ENCODE peak calls at places on chromosome 9, in four cellular contexts. P is T-helper 1 cell; L is stimulated activated CD4-positive, alpha-beta T cell treated with anti-CD3 and anti-CD28 coated beads, Interleukin-4, amount 100 ng/mL, for 1 hour; Q is activated CD8-positive, alpha-beta memory T cell treated with anti-CD3 and anti-CD28 coated beads for 1 hour. C is an unnamed sample.

GRCh38 chr9:36401179-36401740 is 1.2 kb upstream of the RNF38 start:
- DNase-seq in P (no peak), L (no peak), Q (peak; percentile 30), C (no peak)

GRCh38 chr9:87753313-87753712 is 27.4 kb downstream of the CTSL start:
- DNase-seq in P (no peak), L (no peak), Q (no peak), C (no peak)

GRCh38 chr9:15889555-15889954 is 336.7 kb downstream of the CCDC171 start:
- DNase-seq in P (no peak), L (no peak), Q (no peak), C (no peak)

GRCh38 chr9:33506626-33507370 is 17.3 kb upstream of the ANKRD18B start:
- DNase-seq in P (no peak), L (peak; percentile 6), Q (no peak), C (no peak)

GRCh38 chr9:134460904-134461303 is 134.6 kb downstream of the RXRA start:
- DNase-seq in P (no peak), L (no peak), Q (no peak), C (no peak)

GRCh38 chr9:128703616-128704355 is 1.5 kb downstream of the PKN3 start:
- DNase-seq in P (no peak), L (no peak), Q (no peak), C (no peak)

GRCh38 chr9:121820286-121821005 is 169.0 kb downstream of the DAB2IP start:
- DNase-seq in P (no peak), L (no peak), Q (no peak), C (no peak)

GRCh38 chr9:81113408-81114124 is 575.8 kb downstream of the TLE1 start:
- DNase-seq in P (no peak), L (no peak), Q (no peak), C (no peak)

GRCh38 chr9:33524431-33524947 is 438 bp downstream of the ANKRD18B start:
- DNase-seq in P (no peak), L (peak; percentile 15), Q (no peak), C (peak; percentile 13)

GRCh38 chr9:132383462-132383883 is 23.2 kb downstream of the TTF1 start:
- DNase-seq in P (no peak), L (no peak), Q (no peak), C (no peak)

GRCh38 chr9:136274786-136275654 is 28.9 kb downstream of the CCDC187 start:
- DNase-seq in P (no peak), L (no peak), Q (no peak), C (no peak)

GRCh38 chr9:83425240-83425639 is 113.0 kb downstream of the FRMD3 start:
- DNase-seq in P (no peak), L (no peak), Q (no peak), C (no peak)

GRCh38 chr9:116094846-116095245 is 58.7 kb upstream of the PAPPA start:
- DNase-seq in P (no peak), L (no peak), Q (no peak), C (no peak)

GRCh38 chr9:14961372-14962068 is 51.3 kb upstream of the FREM1 start:
- DNase-seq in P (peak; percentile 16), L (no peak), Q (no peak), C (peak; percentile 57)

GRCh38 chr9:128207076-128207731 is 4.0 kb downstream of the DNM1 start:
- DNase-seq in P (no peak), L (no peak), Q (no peak), C (no peak)

GRCh38 chr9:104740596-104740995 is 6.9 kb upstream of the NIPSNAP3A start:
- DNase-seq in P (no peak), L (no peak), Q (no peak), C (no peak)

GRCh38 chr9:106432631-106433030 is 430.3 kb upstream of the ZNF462 start:
- DNase-seq in P (no peak), L (no peak), Q (no peak), C (no peak)

GRCh38 chr9:122498883-122499288 is 11.7 kb upstream of the OR1J2 start:
- DNase-seq in P (peak; percentile 23), L (no peak), Q (no peak), C (peak; percentile 9)

C was measured in T47D.